ENCODE peak calls at places on chromosomes 2 and 18, in six cellular contexts. C is HCT116, N is K562, J is mammary epithelial cell, H is fibroblast of lung, V is astrocyte. T is an unnamed sample.

GRCh38 chr2:29981402-29981801 is 60.0 kb upstream of the ALK start:
- DNase-seq in J (no peak), V (no peak), H (no peak), N (no peak), C (no peak), T (no peak)

GRCh38 chr18:35489913-35490490 is 7.8 kb downstream of the INO80C start:
- DNase-seq in N (no peak), V (no peak), J (no peak), C (no peak), H (no peak), T (no peak)

GRCh38 chr2:231458368-231458767 is 5.9 kb downstream of the NCL start:
- DNase-seq in C (no peak), J (no peak), N (no peak), H (no peak), V (no peak), T (no peak)

GRCh38 chr18:34901299-34901698 is 139.9 kb upstream of the MAPRE2 start:
- DNase-seq in N (no peak), H (peak; percentile 18), C (no peak), V (no peak), J (no peak), T (peak; percentile 24)

GRCh38 chr18:68417826-68418225 is 297.1 kb downstream of the TMX3 start:
- DNase-seq in H (peak; percentile 45), J (no peak), N (no peak), V (peak; percentile 28), C (no peak), T (peak; percentile 71)

GRCh38 chr2:39816845-39817244 is 37.8 kb upstream of the THUMPD2 start:
- DNase-seq in J (no peak), N (no peak), C (no peak), H (no peak), V (no peak), T (no peak)

GRCh38 chr18:33210575-33211189 is 229.8 kb downstream of the CCDC178 start:
- DNase-seq in V (peak; percentile 4), N (no peak), C (no peak), J (peak; percentile 11), H (peak; percentile 29), T (peak; percentile 57)

GRCh38 chr18:34592961-34593382 is 117.1 kb upstream of the DTNA start:
- DNase-seq in N (no peak), H (peak; percentile 86), J (peak; percentile 76), C (no peak), V (peak; percentile 80), T (peak; percentile 76)

GRCh38 chr2:40668435-40668834 is 216.5 kb upstream of the SLC8A1 start:
- DNase-seq in H (no peak), J (no peak), C (no peak), N (no peak), V (no peak), T (peak; percentile 34)

GRCh38 chr18:33677891-33678290 is 99.9 kb downstream of the ASXL3 start:
- DNase-seq in J (no peak), V (no peak), N (no peak), H (no peak), C (no peak), T (no peak)

GRCh38 chr18:70245941-70246537 is 40.6 kb upstream of the RTTN start:
- DNase-seq in H (peak; percentile 11), J (no peak), N (no peak), C (no peak), V (no peak), T (no peak)

GRCh38 chr18:67302043-67302442 is 214.5 kb downstream of the DSEL start:
- DNase-seq in C (no peak), J (peak; percentile 39), H (peak; percentile 33), N (no peak), V (peak; percentile 28), T (peak; percentile 49)

GRCh38 chr18:74795766-74796165 is 198.1 kb downstream of the ZNF407 start:
- DNase-seq in H (no peak), J (no peak), N (no peak), C (no peak), V (no peak), T (no peak)
- H2AFZ ChIP-seq in H (no peak overlapping the region), J (no peak overlapping the region), N (no peak overlapping the region), C (no peak overlapping the region), V (no peak overlapping the region), T (no peak overlapping the region)

GRCh38 chr2:10413488-10413887 is 34.6 kb downstream of the ODC1 start:
- DNase-seq in H (no peak), J (no peak), C (no peak), N (no peak), V (no peak), T (no peak)

GRCh38 chr2:10415640-10416039 is 32.5 kb downstream of the ODC1 start:
- DNase-seq in N (no peak), V (no peak), J (no peak), C (no peak), H (no peak), T (no peak)

GRCh38 chr2:10414000-10414451 is 34.1 kb downstream of the ODC1 start:
- DNase-seq in C (no peak), N (no peak), J (peak; percentile 64), H (peak; percentile 66), V (peak; percentile 54), T (peak; percentile 58)

GRCh38 chr2:10415048-10415447 is 33.1 kb downstream of the ODC1 start:
- DNase-seq in C (no peak), V (no peak), H (no peak), J (no peak), N (no peak), T (no peak)

GRCh38 chr2:10414591-10414990 is 33.5 kb downstream of the ODC1 start:
- DNase-seq in C (no peak), V (no peak), H (no peak), J (no peak), N (no peak), T (no peak)
- H3K4me1 ChIP-seq in C (peaks cover 19% of the 10 kb centered on the region), V (peaks cover 20% of the 10 kb centered on the region), H (peaks cover 6% of the 10 kb centered on the region), J (peaks cover 29% of the 10 kb centered on the region), N (peaks cover 23% of the 10 kb centered on the region), T (peaks cover 7% of the 10 kb centered on the region)

GRCh38 chr2:79235135-79235534 is 75.6 kb upstream of the REG3A start:
- DNase-seq in C (no peak), V (no peak), N (no peak), H (no peak), J (no peak), T (peak; percentile 2)
- TF ChIP-seq EZH2 in C (no peak), V (no peak), N (no peak), H (no peak), J (no peak), T (no peak)

GRCh38 chr2:218069606-218070300 is 700 bp downstream of the RUFY4 start:
- DNase-seq in N (no peak), C (no peak), V (no peak), H (no peak), J (no peak), T (no peak)
- H2AFZ ChIP-seq in N (no peak overlapping the region), C (no peak overlapping the region), V (no peak overlapping the region), H (no peak overlapping the region), J (no peak overlapping the region), T (no peak overlapping the region)

GRCh38 chr2:240371461-240372000 is 63.9 kb upstream of the GPC1 start:
- DNase-seq in V (no peak), C (no peak), H (no peak), N (no peak), J (no peak), T (no peak)

GRCh38 chr2:240374085-240374907 is 61.2 kb upstream of the GPC1 start:
- DNase-seq in C (no peak), N (no peak), J (no peak), V (peak; percentile 92), H (peak; percentile 95), T (peak; percentile 96)

GRCh38 chr2:240372051-240372450 is 63.4 kb upstream of the GPC1 start:
- DNase-seq in N (no peak), H (no peak), C (no peak), J (no peak), V (no peak), T (no peak)

GRCh38 chr2:240375024-240375645 is 60.3 kb upstream of the GPC1 start:
- DNase-seq in H (no peak), N (no peak), C (no peak), J (no peak), V (no peak), T (no peak)

DNA sequence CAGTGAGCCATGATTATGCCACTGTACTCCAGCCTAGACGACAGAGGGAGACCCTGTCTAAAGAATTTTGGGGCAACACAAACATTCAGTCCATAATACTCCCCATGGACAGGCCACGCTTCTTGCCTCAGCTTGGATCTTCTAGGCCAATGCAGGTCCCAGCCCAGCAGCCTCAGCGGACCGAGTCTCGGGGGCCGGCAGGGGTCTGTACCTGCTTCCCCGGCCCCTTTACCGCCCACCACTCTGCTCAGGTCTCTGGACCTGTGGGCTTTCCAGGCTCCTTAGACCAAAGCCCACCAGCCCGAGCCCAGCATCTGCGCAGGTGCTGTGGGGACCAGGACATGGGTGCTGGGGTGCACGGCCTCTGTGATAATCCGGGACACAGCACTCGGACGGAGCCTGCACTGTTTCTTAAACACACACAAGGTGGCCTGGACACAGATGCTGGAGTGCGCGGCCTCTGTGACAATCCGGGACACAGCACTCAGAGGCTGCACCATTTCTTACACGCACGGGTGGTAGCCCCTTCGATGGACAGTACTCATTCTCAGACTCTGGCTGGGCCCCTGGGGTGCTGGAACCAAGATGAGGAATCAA is 62.1 kb upstream of the GPC1 start:
- DNase-seq in V (no peak), N (no peak), H (no peak), J (no peak), C (no peak), T (no peak)
- H3K4me1 ChIP-seq in V (peaks cover 51% of the 10 kb centered on the region), N (no peaks in the 10 kb centered on the region), H (peaks cover 41% of the 10 kb centered on the region), J (peaks cover 32% of the 10 kb centered on the region), C (peaks cover 55% of the 10 kb centered on the region), T (peaks cover 33% of the 10 kb centered on the region)

GRCh38 chr2:113224647-113225046 is 50.9 kb downstream of the PSD4 start:
- DNase-seq in C (no peak), N (no peak), V (no peak), H (no peak), J (no peak), T (no peak)
- TF ChIP-seq EZH2 in C (no peak), N (no peak), V (no peak), H (no peak), J (no peak), T (no peak)

DNA sequence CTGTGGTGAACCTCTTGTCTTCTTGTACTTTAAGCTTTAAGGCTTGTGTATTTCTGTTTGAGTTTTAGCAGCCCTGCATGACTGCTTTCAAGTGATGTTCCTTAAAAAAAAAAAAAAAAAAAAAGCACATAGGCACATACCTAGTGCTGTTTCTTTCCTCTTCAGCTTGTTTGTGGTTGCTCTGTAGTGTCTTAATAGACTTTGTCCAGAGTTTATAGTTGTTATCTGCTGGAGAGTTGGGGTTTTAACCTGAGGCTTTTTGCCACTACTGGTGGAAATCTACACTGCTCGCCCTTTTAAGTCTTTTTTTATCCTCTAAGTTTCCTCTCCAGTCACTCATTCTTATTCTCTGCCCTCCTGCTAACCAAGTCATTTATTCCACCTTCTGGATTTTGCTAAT is 34.5 kb downstream of the AGFG1 start:
- DNase-seq in J (no peak), V (no peak), H (no peak), C (no peak), N (no peak), T (no peak)
- H2AFZ ChIP-seq in J (no peak overlapping the region), V (no peak overlapping the region), H (no peak overlapping the region), C (no peak overlapping the region), N (no peak overlapping the region), T (no peak overlapping the region)